ENCODE peak calls at places on chromosomes 3 and 15, in six cellular contexts. One of them, this sample, is unnamed.

GRCh38 chr3:172467170-172467824 is 19.0 kb upstream of the GHSR start:
- DNase-seq in sigmoid colon: no peak
- DNase-seq in stomach: no peak
- DNase-seq in A549: peak; percentile 34
- DNase-seq in tibial nerve: no peak
- DNase-seq in ovary: no peak
- DNase-seq in this sample: no peak

GRCh38 chr3:170909129-170909903 is 879 bp upstream of the EIF5A2 start:
- DNase-seq in sigmoid colon: peak; percentile 62
- DNase-seq in stomach: no peak
- DNase-seq in A549: peak; percentile 31
- DNase-seq in tibial nerve: no peak
- DNase-seq in ovary: no peak
- DNase-seq in this sample: no peak

GRCh38 chr15:90607361-90607760 is 77.6 kb downstream of the CRTC3 start:
- DNase-seq in sigmoid colon: no peak
- DNase-seq in stomach: no peak
- DNase-seq in A549: no peak
- DNase-seq in tibial nerve: no peak
- DNase-seq in ovary: no peak
- DNase-seq in this sample: no peak

GRCh38 chr3:183249006-183249718 is 3.9 kb upstream of the B3GNT5 start:
- DNase-seq in sigmoid colon: peak; percentile 28
- DNase-seq in stomach: no peak
- DNase-seq in A549: no peak
- DNase-seq in tibial nerve: no peak
- DNase-seq in ovary: no peak
- DNase-seq in this sample: no peak

GRCh38 chr3:10816019-10816862 is at the start of gene SLC6A11:
- DNase-seq in sigmoid colon: no peak
- DNase-seq in stomach: no peak
- DNase-seq in A549: no peak
- DNase-seq in tibial nerve: no peak
- DNase-seq in ovary: no peak
- DNase-seq in this sample: no peak

GRCh38 chr15:26355671-26356070 is 417.2 kb downstream of the GABRB3 start:
- DNase-seq in sigmoid colon: no peak
- DNase-seq in stomach: no peak
- DNase-seq in A549: no peak
- DNase-seq in tibial nerve: no peak
- DNase-seq in ovary: no peak
- DNase-seq in this sample: no peak

GRCh38 chr3:120350431-120350941 is 1.3 kb upstream of the LRRC58 start:
- DNase-seq in sigmoid colon: peak; percentile 67
- DNase-seq in stomach: no peak
- DNase-seq in A549: peak; percentile 33
- DNase-seq in tibial nerve: peak; percentile 30
- DNase-seq in ovary: peak; percentile 56
- DNase-seq in this sample: peak; percentile 62

GRCh38 chr3:48505146-48505545 is 1.2 kb upstream of the SHISA5 start:
- DNase-seq in sigmoid colon: no peak
- DNase-seq in stomach: no peak
- DNase-seq in A549: no peak
- DNase-seq in tibial nerve: no peak
- DNase-seq in ovary: no peak
- DNase-seq in this sample: no peak

GRCh38 chr3:53588122-53588521 is 93.7 kb downstream of the CACNA1D start:
- DNase-seq in sigmoid colon: no peak
- DNase-seq in stomach: no peak
- DNase-seq in A549: peak; percentile 18
- DNase-seq in tibial nerve: no peak
- DNase-seq in ovary: no peak
- DNase-seq in this sample: no peak

GRCh38 chr3:4232798-4233197 is 70.4 kb upstream of the SETMAR start:
- DNase-seq in sigmoid colon: no peak
- DNase-seq in stomach: no peak
- DNase-seq in A549: no peak
- DNase-seq in tibial nerve: no peak
- DNase-seq in ovary: no peak
- DNase-seq in this sample: no peak

GRCh38 chr15:76932090-76932966 is 779 bp downstream of the RCN2 start:
- DNase-seq in sigmoid colon: no peak
- DNase-seq in stomach: no peak
- DNase-seq in A549: peak; percentile 23
- DNase-seq in tibial nerve: no peak
- DNase-seq in ovary: no peak
- DNase-seq in this sample: no peak

GRCh38 chr3:197331131-197331530 is 32.7 kb upstream of the DLG1 start:
- DNase-seq in sigmoid colon: no peak
- DNase-seq in stomach: no peak
- DNase-seq in A549: no peak
- DNase-seq in tibial nerve: no peak
- DNase-seq in ovary: no peak
- DNase-seq in this sample: no peak

GRCh38 chr3:182618981-182619591 is 174.2 kb upstream of the ATP11B start:
- DNase-seq in sigmoid colon: no peak
- DNase-seq in stomach: no peak
- DNase-seq in A549: no peak
- DNase-seq in tibial nerve: no peak
- DNase-seq in ovary: no peak
- DNase-seq in this sample: no peak

GRCh38 chr3:112822116-112823055 is 24.3 kb downstream of the CD200R1L start:
- DNase-seq in sigmoid colon: no peak
- DNase-seq in stomach: no peak
- DNase-seq in A549: peak; percentile 66
- DNase-seq in tibial nerve: no peak
- DNase-seq in ovary: no peak
- DNase-seq in this sample: no peak

GRCh38 chr15:64004582-64004981 is 41.7 kb downstream of the DAPK2 start:
- DNase-seq in sigmoid colon: no peak
- DNase-seq in stomach: peak; percentile 80
- DNase-seq in A549: peak; percentile 52
- DNase-seq in tibial nerve: peak; percentile 24
- DNase-seq in ovary: no peak
- DNase-seq in this sample: no peak

GRCh38 chr3:158709666-158710083 is 22.6 kb downstream of the RARRES1 start:
- DNase-seq in sigmoid colon: no peak
- DNase-seq in stomach: no peak
- DNase-seq in A549: no peak
- DNase-seq in tibial nerve: no peak
- DNase-seq in ovary: no peak
- DNase-seq in this sample: no peak

GRCh38 chr3:142987707-142988106 is 13.7 kb upstream of the U2SURP start:
- DNase-seq in sigmoid colon: no peak
- DNase-seq in stomach: no peak
- DNase-seq in A549: no peak
- DNase-seq in tibial nerve: no peak
- DNase-seq in ovary: no peak
- DNase-seq in this sample: no peak

GRCh38 chr15:71730277-71731144 is 79.8 kb upstream of the NR2E3 start:
- DNase-seq in sigmoid colon: no peak
- DNase-seq in stomach: peak; percentile 49
- DNase-seq in A549: peak; percentile 88
- DNase-seq in tibial nerve: peak; percentile 73
- DNase-seq in ovary: no peak
- DNase-seq in this sample: no peak

GRCh38 chr15:90412356-90413194 is 24.5 kb downstream of the IQGAP1 start:
- DNase-seq in sigmoid colon: no peak
- DNase-seq in stomach: peak; percentile 59
- DNase-seq in A549: no peak
- DNase-seq in tibial nerve: peak; percentile 45
- DNase-seq in ovary: no peak
- DNase-seq in this sample: no peak

GRCh38 chr3:171379281-171379680 is 80.9 kb downstream of the TNIK start:
- DNase-seq in sigmoid colon: no peak
- DNase-seq in stomach: no peak
- DNase-seq in A549: no peak
- DNase-seq in tibial nerve: no peak
- DNase-seq in ovary: no peak
- DNase-seq in this sample: no peak

GRCh38 chr15:53197426-53197839 is 407.3 kb upstream of the ONECUT1 start:
- DNase-seq in sigmoid colon: peak; percentile 70
- DNase-seq in stomach: peak; percentile 63
- DNase-seq in A549: peak; percentile 69
- DNase-seq in tibial nerve: peak; percentile 27
- DNase-seq in ovary: peak; percentile 24
- DNase-seq in this sample: no peak

GRCh38 chr15:38593523-38593922 is 28.9 kb upstream of the RASGRP1 start:
- DNase-seq in sigmoid colon: no peak
- DNase-seq in stomach: peak; percentile 41
- DNase-seq in A549: peak; percentile 6
- DNase-seq in tibial nerve: no peak
- DNase-seq in ovary: no peak
- DNase-seq in this sample: no peak

GRCh38 chr3:107796786-107797185 is 274.0 kb downstream of the BBX start:
- DNase-seq in sigmoid colon: no peak
- DNase-seq in stomach: no peak
- DNase-seq in A549: no peak
- DNase-seq in tibial nerve: no peak
- DNase-seq in ovary: no peak
- DNase-seq in this sample: no peak

GRCh38 chr3:18649666-18650363 is 224.7 kb upstream of the SATB1 start:
- DNase-seq in sigmoid colon: no peak
- DNase-seq in stomach: no peak
- DNase-seq in A549: no peak
- DNase-seq in tibial nerve: no peak
- DNase-seq in ovary: no peak
- DNase-seq in this sample: no peak

GRCh38 chr3:46662771-46663551 is 30.5 kb downstream of the ALS2CL start:
- DNase-seq in sigmoid colon: peak; percentile 68
- DNase-seq in stomach: peak; percentile 28
- DNase-seq in A549: no peak
- DNase-seq in tibial nerve: peak; percentile 60
- DNase-seq in ovary: peak; percentile 34
- DNase-seq in this sample: peak; percentile 80

GRCh38 chr3:191627064-191627463 is 166.1 kb downstream of the PYDC2 start:
- DNase-seq in sigmoid colon: no peak
- DNase-seq in stomach: no peak
- DNase-seq in A549: no peak
- DNase-seq in tibial nerve: no peak
- DNase-seq in ovary: no peak
- DNase-seq in this sample: no peak

GRCh38 chr3:127473244-127474024 is 117.1 kb downstream of the TPRA1 start:
- DNase-seq in sigmoid colon: no peak
- DNase-seq in stomach: peak; percentile 45
- DNase-seq in A549: peak; percentile 12
- DNase-seq in tibial nerve: no peak
- DNase-seq in ovary: no peak
- DNase-seq in this sample: no peak
- TF ChIP-seq EP300 in sigmoid colon: no peak
- TF ChIP-seq EP300 in stomach: no peak
- TF ChIP-seq EP300 in A549: no peak
- TF ChIP-seq EP300 in tibial nerve: no peak
- TF ChIP-seq EP300 in ovary: no peak
- TF ChIP-seq EP300 in this sample: no peak

GRCh38 chr3:167008765-167009164 is 371.3 kb downstream of the ZBBX start:
- DNase-seq in sigmoid colon: no peak
- DNase-seq in stomach: no peak
- DNase-seq in A549: no peak
- DNase-seq in tibial nerve: no peak
- DNase-seq in ovary: no peak
- DNase-seq in this sample: no peak
- TF ChIP-seq EP300 in sigmoid colon: no peak
- TF ChIP-seq EP300 in stomach: no peak
- TF ChIP-seq EP300 in A549: no peak
- TF ChIP-seq EP300 in tibial nerve: no peak
- TF ChIP-seq EP300 in ovary: no peak
- TF ChIP-seq EP300 in this sample: no peak

DNA sequence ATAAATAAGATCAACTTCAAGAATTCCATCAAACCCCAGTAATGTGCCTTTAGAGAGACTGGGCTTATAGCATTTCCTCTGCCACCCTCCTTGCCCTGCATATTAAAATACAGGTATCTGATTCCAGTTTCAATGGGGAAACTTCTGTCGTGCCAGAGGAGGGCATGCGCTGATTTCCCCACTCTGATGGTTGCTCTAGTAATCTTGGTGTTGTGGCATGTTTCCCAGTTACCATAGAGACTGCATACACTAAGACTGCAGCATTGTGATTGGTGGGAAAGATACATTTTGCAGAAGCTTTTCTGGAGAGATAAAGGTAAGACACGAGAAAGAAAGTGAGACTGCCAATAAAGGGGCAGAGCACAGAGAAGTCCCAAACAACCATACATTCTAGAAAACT is 225.6 kb downstream of the TIGIT start:
- DNase-seq in sigmoid colon: no peak
- DNase-seq in stomach: no peak
- DNase-seq in A549: peak; percentile 4
- DNase-seq in tibial nerve: no peak
- DNase-seq in ovary: no peak
- DNase-seq in this sample: no peak
- TF ChIP-seq EP300 in sigmoid colon: no peak
- TF ChIP-seq EP300 in stomach: no peak
- TF ChIP-seq EP300 in A549: no peak
- TF ChIP-seq EP300 in tibial nerve: no peak
- TF ChIP-seq EP300 in ovary: no peak
- TF ChIP-seq EP300 in this sample: no peak

GRCh38 chr15:74402873-74403589 is 30.7 kb downstream of the SEMA7A start:
- DNase-seq in sigmoid colon: no peak
- DNase-seq in stomach: peak; percentile 46
- DNase-seq in A549: no peak
- DNase-seq in tibial nerve: no peak
- DNase-seq in ovary: no peak
- DNase-seq in this sample: no peak

GRCh38 chr15:74400313-74400850 is 32.9 kb upstream of the CYP11A1 start:
- DNase-seq in sigmoid colon: no peak
- DNase-seq in stomach: no peak
- DNase-seq in A549: no peak
- DNase-seq in tibial nerve: no peak
- DNase-seq in ovary: no peak
- DNase-seq in this sample: no peak

GRCh38 chr15:74402337-74402839 is 31.4 kb downstream of the SEMA7A start:
- DNase-seq in sigmoid colon: no peak
- DNase-seq in stomach: no peak
- DNase-seq in A549: no peak
- DNase-seq in tibial nerve: no peak
- DNase-seq in ovary: no peak
- DNase-seq in this sample: no peak

GRCh38 chr15:74399511-74400312 is 32.3 kb upstream of the CYP11A1 start:
- DNase-seq in sigmoid colon: no peak
- DNase-seq in stomach: no peak
- DNase-seq in A549: no peak
- DNase-seq in tibial nerve: no peak
- DNase-seq in ovary: no peak
- DNase-seq in this sample: no peak

GRCh38 chr15:74400915-74401757 is 32.6 kb downstream of the SEMA7A start:
- DNase-seq in sigmoid colon: no peak
- DNase-seq in stomach: no peak
- DNase-seq in A549: no peak
- DNase-seq in tibial nerve: no peak
- DNase-seq in ovary: no peak
- DNase-seq in this sample: no peak
- TF ChIP-seq EP300 in sigmoid colon: no peak
- TF ChIP-seq EP300 in stomach: no peak
- TF ChIP-seq EP300 in A549: no peak
- TF ChIP-seq EP300 in tibial nerve: no peak
- TF ChIP-seq EP300 in ovary: no peak
- TF ChIP-seq EP300 in this sample: no peak

This sample was measured in suprapubic skin.